ENCODE peak calls at places on chromosomes 11 and 22, in five cellular contexts. O, S, M, I and E are unnamed samples.

GRCh38 chr11:126352934-126353801 is 2.3 kb upstream of the ST3GAL4 start:
- DNase-seq in S (no peak), O (peak; percentile 40), I (peak; percentile 46), M (no peak), E (peak; percentile 49)

GRCh38 chr22:24355574-24355973 is 71.8 kb upstream of the ADORA2A start:
- DNase-seq in M (no peak), I (no peak), O (no peak), S (no peak), E (no peak)

GRCh38 chr11:130042093-130042591 is 27.6 kb upstream of the APLP2 start:
- DNase-seq in O (no peak), M (no peak), S (no peak), I (peak; percentile 57), E (no peak)

GRCh38 chr11:106152013-106152412 is 74.6 kb downstream of the AASDHPPT start:
- DNase-seq in M (no peak), S (no peak), O (no peak), I (peak; percentile 37), E (peak; percentile 61)

GRCh38 chr11:43581370-43582023 is 99.0 kb upstream of the HSD17B12 start:
- DNase-seq in S (no peak), I (no peak), O (no peak), M (no peak), E (no peak)

GRCh38 chr11:70068950-70069349 is 9.2 kb upstream of the ANO1 start:
- DNase-seq in S (no peak), I (no peak), M (peak; percentile 67), O (no peak), E (no peak)

GRCh38 chr11:125562430-125562829 is 6.8 kb upstream of the EI24 start:
- DNase-seq in S (no peak), I (no peak), M (no peak), O (no peak), E (no peak)

GRCh38 chr11:120494595-120494994 is 17.0 kb upstream of the GRIK4 start:
- DNase-seq in M (no peak), I (no peak), S (no peak), O (no peak), E (no peak)

GRCh38 chr22:30828187-30829155 is 133.8 kb downstream of the OSBP2 start:
- DNase-seq in O (no peak), S (no peak), M (peak; percentile 57), I (no peak), E (no peak)

GRCh38 chr11:79388201-79388600 is 52.6 kb downstream of the TENM4 start:
- DNase-seq in I (no peak), M (no peak), S (no peak), O (no peak), E (no peak)

GRCh38 chr11:93524173-93524536 is 19.0 kb downstream of the SMCO4 start:
- DNase-seq in M (no peak), I (no peak), O (no peak), S (no peak), E (no peak)

GRCh38 chr11:57675176-57675941 is 7.4 kb downstream of the ZDHHC5 start:
- DNase-seq in I (no peak), O (no peak), S (no peak), M (no peak), E (peak; percentile 19)

GRCh38 chr22:36238348-36239149 is 778 bp downstream of the APOL2 start:
- DNase-seq in M (peak; percentile 86), S (no peak), O (peak; percentile 64), I (peak; percentile 73), E (peak; percentile 36)

GRCh38 chr11:29527391-29527936 is 489.4 kb downstream of the KCNA4 start:
- DNase-seq in M (no peak), O (peak; percentile 17), S (no peak), I (no peak), E (peak; percentile 78)

GRCh38 chr11:123166095-123166559 is 28.9 kb downstream of the CLMP start:
- DNase-seq in S (no peak), M (no peak), O (peak; percentile 23), I (peak; percentile 44), E (peak; percentile 25)

GRCh38 chr11:16893456-16894076 is 120.6 kb downstream of the PLEKHA7 start:
- DNase-seq in M (peak; percentile 21), I (no peak), S (no peak), O (no peak), E (peak; percentile 65)

GRCh38 chr22:25626146-25626992 is 61.9 kb downstream of the GRK3 start:
- DNase-seq in O (no peak), I (no peak), S (no peak), M (no peak), E (no peak)

GRCh38 chr11:108851781-108852180 is 186.9 kb downstream of the DDX10 start:
- DNase-seq in I (no peak), S (no peak), O (no peak), M (no peak), E (no peak)